ENCODE peak calls at places on chromosomes 4 and X, in six cellular contexts. One of them, this sample, is unnamed.

GRCh38 chr4:1833307-1834046 is 22.5 kb downstream of the LETM1 start:
- DNase-seq in HepG2: no peak
- DNase-seq in adipocyte: no peak
- DNase-seq in IMR-90: no peak
- DNase-seq in adrenal gland: no peak
- DNase-seq in MM.1S: no peak
- DNase-seq in this sample: no peak

GRCh38 chrX:46777971-46778810 is 19.3 kb upstream of the SLC9A7 start:
- DNase-seq in HepG2: peak; percentile 12
- DNase-seq in adipocyte: peak; percentile 51
- DNase-seq in adrenal gland: no peak
- DNase-seq in IMR-90: peak; percentile 56
- DNase-seq in MM.1S: no peak
- DNase-seq in this sample: no peak

GRCh38 chr4:99705891-99706290 is 48.3 kb upstream of the C4orf54 start:
- DNase-seq in IMR-90: no peak
- DNase-seq in adipocyte: no peak
- DNase-seq in adrenal gland: no peak
- DNase-seq in MM.1S: no peak
- DNase-seq in HepG2: no peak
- DNase-seq in this sample: no peak

GRCh38 chrX:23832750-23833149 is 49.8 kb downstream of the SAT1 start:
- DNase-seq in adrenal gland: no peak
- DNase-seq in IMR-90: no peak
- DNase-seq in adipocyte: no peak
- DNase-seq in HepG2: no peak
- DNase-seq in MM.1S: no peak
- DNase-seq in this sample: no peak

GRCh38 chrX:133742602-133743305 is 242.6 kb downstream of the GPC3 start:
- DNase-seq in IMR-90: no peak
- DNase-seq in adrenal gland: no peak
- DNase-seq in adipocyte: no peak
- DNase-seq in MM.1S: no peak
- DNase-seq in HepG2: no peak
- DNase-seq in this sample: no peak

GRCh38 chr4:122826000-122826595 is 533 bp upstream of the FGF2 start:
- DNase-seq in HepG2: no peak
- DNase-seq in MM.1S: no peak
- DNase-seq in IMR-90: peak; percentile 49
- DNase-seq in adrenal gland: no peak
- DNase-seq in adipocyte: no peak
- DNase-seq in this sample: no peak

GRCh38 chrX:79366556-79366887 is 612 bp downstream of the ITM2A start:
- DNase-seq in adrenal gland: no peak
- DNase-seq in IMR-90: no peak
- DNase-seq in MM.1S: no peak
- DNase-seq in adipocyte: no peak
- DNase-seq in HepG2: no peak
- DNase-seq in this sample: no peak

GRCh38 chrX:14934423-14934822 is 61.2 kb downstream of the MOSPD2 start:
- DNase-seq in MM.1S: no peak
- DNase-seq in IMR-90: no peak
- DNase-seq in adrenal gland: no peak
- DNase-seq in HepG2: no peak
- DNase-seq in adipocyte: no peak
- DNase-seq in this sample: no peak

GRCh38 chrX:74207539-74207938 is 96.4 kb upstream of the ZCCHC13 start:
- DNase-seq in HepG2: no peak
- DNase-seq in adipocyte: no peak
- DNase-seq in IMR-90: no peak
- DNase-seq in MM.1S: no peak
- DNase-seq in adrenal gland: no peak
- DNase-seq in this sample: no peak

GRCh38 chr4:36011381-36011780 is 232.9 kb downstream of the ARAP2 start:
- DNase-seq in HepG2: no peak
- DNase-seq in adrenal gland: no peak
- DNase-seq in IMR-90: no peak
- DNase-seq in adipocyte: no peak
- DNase-seq in MM.1S: no peak
- DNase-seq in this sample: no peak

GRCh38 chr4:73442275-73442674 is 6.3 kb downstream of the AFP start:
- DNase-seq in MM.1S: no peak
- DNase-seq in adipocyte: peak; percentile 7
- DNase-seq in adrenal gland: no peak
- DNase-seq in IMR-90: no peak
- DNase-seq in HepG2: no peak
- DNase-seq in this sample: no peak

GRCh38 chrX:133570549-133570948 is 155.3 kb upstream of the GPC4 start:
- DNase-seq in adrenal gland: no peak
- DNase-seq in adipocyte: no peak
- DNase-seq in HepG2: no peak
- DNase-seq in MM.1S: no peak
- DNase-seq in IMR-90: no peak
- DNase-seq in this sample: peak; percentile 27

GRCh38 chrX:107440187-107440586 is 9.3 kb upstream of the FRMPD3 start:
- DNase-seq in adipocyte: no peak
- DNase-seq in adrenal gland: no peak
- DNase-seq in MM.1S: no peak
- DNase-seq in IMR-90: no peak
- DNase-seq in HepG2: no peak
- DNase-seq in this sample: no peak

GRCh38 chr4:40189997-40190396 is 6.8 kb upstream of the RHOH start:
- DNase-seq in HepG2: no peak
- DNase-seq in adipocyte: no peak
- DNase-seq in MM.1S: peak; percentile 52
- DNase-seq in IMR-90: peak; percentile 11
- DNase-seq in adrenal gland: no peak
- DNase-seq in this sample: no peak
- H3K4me1 ChIP-seq in HepG2: peaks cover 63% of the 10 kb centered on the region
- H3K4me1 ChIP-seq in adipocyte: peaks cover 30% of the 10 kb centered on the region
- H3K4me1 ChIP-seq in MM.1S: peaks cover 4% of the 10 kb centered on the region
- H3K4me1 ChIP-seq in IMR-90: peaks cover 2% of the 10 kb centered on the region
- H3K4me1 ChIP-seq in adrenal gland: no peaks in the 10 kb centered on the region
- H3K4me1 ChIP-seq in this sample: peaks cover 16% of the 10 kb centered on the region

GRCh38 chr4:4778491-4779003 is 80.9 kb upstream of the MSX1 start:
- DNase-seq in adrenal gland: no peak
- DNase-seq in adipocyte: no peak
- DNase-seq in IMR-90: no peak
- DNase-seq in HepG2: no peak
- DNase-seq in MM.1S: no peak
- DNase-seq in this sample: no peak
- H3K27me3 ChIP-seq in adrenal gland: no peaks in the 10 kb centered on the region
- H3K27me3 ChIP-seq in adipocyte: no peaks in the 10 kb centered on the region
- H3K27me3 ChIP-seq in IMR-90: peaks cover 3% of the 10 kb centered on the region
- H3K27me3 ChIP-seq in HepG2: no peaks in the 10 kb centered on the region
- H3K27me3 ChIP-seq in MM.1S: no peaks in the 10 kb centered on the region
- H3K27me3 ChIP-seq in this sample: no peaks in the 10 kb centered on the region

GRCh38 chr4:15648600-15648999 is 6.6 kb downstream of the FBXL5 start:
- DNase-seq in IMR-90: no peak
- DNase-seq in adrenal gland: no peak
- DNase-seq in HepG2: no peak
- DNase-seq in MM.1S: no peak
- DNase-seq in adipocyte: no peak
- DNase-seq in this sample: no peak
- H3K4me1 ChIP-seq in IMR-90: no peaks in the 10 kb centered on the region
- H3K4me1 ChIP-seq in adrenal gland: peaks cover 82% of the 10 kb centered on the region
- H3K4me1 ChIP-seq in HepG2: peaks cover 35% of the 10 kb centered on the region
- H3K4me1 ChIP-seq in MM.1S: peaks cover 34% of the 10 kb centered on the region
- H3K4me1 ChIP-seq in adipocyte: peaks cover 49% of the 10 kb centered on the region
- H3K4me1 ChIP-seq in this sample: peaks cover 17% of the 10 kb centered on the region

GRCh38 chr4:8860892-8861575 is 10.6 kb downstream of the HMX1 start:
- DNase-seq in IMR-90: no peak
- DNase-seq in adrenal gland: no peak
- DNase-seq in HepG2: no peak
- DNase-seq in adipocyte: no peak
- DNase-seq in MM.1S: no peak
- DNase-seq in this sample: no peak
- H3K27me3 ChIP-seq in IMR-90: peaks cover 84% of the 10 kb centered on the region
- H3K27me3 ChIP-seq in adrenal gland: peaks cover 88% of the 10 kb centered on the region
- H3K27me3 ChIP-seq in HepG2: peaks cover 85% of the 10 kb centered on the region
- H3K27me3 ChIP-seq in adipocyte: peaks cover 76% of the 10 kb centered on the region
- H3K27me3 ChIP-seq in MM.1S: peaks cover 97% of the 10 kb centered on the region
- H3K27me3 ChIP-seq in this sample: peaks cover 73% of the 10 kb centered on the region

GRCh38 chrX:71577682-71578081 is 555 bp upstream of the GCNA start:
- DNase-seq in MM.1S: no peak
- DNase-seq in adrenal gland: no peak
- DNase-seq in HepG2: no peak
- DNase-seq in IMR-90: no peak
- DNase-seq in adipocyte: no peak
- DNase-seq in this sample: no peak
- H3K4me1 ChIP-seq in MM.1S: no peaks in the 10 kb centered on the region
- H3K4me1 ChIP-seq in adrenal gland: no peaks in the 10 kb centered on the region
- H3K4me1 ChIP-seq in HepG2: no peaks in the 10 kb centered on the region
- H3K4me1 ChIP-seq in IMR-90: no peaks in the 10 kb centered on the region
- H3K4me1 ChIP-seq in adipocyte: peaks cover 7% of the 10 kb centered on the region
- H3K4me1 ChIP-seq in this sample: no peaks in the 10 kb centered on the region

DNA sequence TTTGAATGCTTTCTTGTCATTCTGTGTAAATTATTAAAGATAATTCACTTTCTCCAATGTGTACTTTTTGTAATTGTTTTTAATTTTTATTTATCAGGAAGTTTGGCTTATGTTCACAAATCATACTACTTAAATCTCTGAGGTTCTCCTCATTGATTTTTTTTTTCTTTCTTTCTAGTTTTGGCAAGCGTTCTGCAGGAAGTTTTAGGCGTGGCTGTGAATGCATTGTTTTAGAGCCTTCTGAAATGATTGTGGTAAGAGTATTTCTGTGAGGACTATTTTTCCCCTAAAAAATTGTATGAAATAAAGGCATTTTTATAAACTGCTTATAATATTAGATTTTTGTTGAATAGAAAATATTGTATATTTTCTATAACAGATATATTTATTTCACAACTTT is 135.8 kb downstream of the RAPGEF2 start:
- DNase-seq in adrenal gland: no peak
- DNase-seq in MM.1S: no peak
- DNase-seq in IMR-90: no peak
- DNase-seq in HepG2: no peak
- DNase-seq in adipocyte: peak; percentile 34
- DNase-seq in this sample: peak; percentile 26
- H3K27me3 ChIP-seq in adrenal gland: no peaks in the 10 kb centered on the region
- H3K27me3 ChIP-seq in MM.1S: no peaks in the 10 kb centered on the region
- H3K27me3 ChIP-seq in IMR-90: no peaks in the 10 kb centered on the region
- H3K27me3 ChIP-seq in HepG2: no peaks in the 10 kb centered on the region
- H3K27me3 ChIP-seq in adipocyte: no peaks in the 10 kb centered on the region
- H3K27me3 ChIP-seq in this sample: no peaks in the 10 kb centered on the region

GRCh38 chrX:124215786-124216185 is 116.7 kb upstream of the TEX13D start:
- DNase-seq in adipocyte: no peak
- DNase-seq in MM.1S: no peak
- DNase-seq in IMR-90: no peak
- DNase-seq in adrenal gland: no peak
- DNase-seq in HepG2: no peak
- DNase-seq in this sample: no peak
- H3K4me1 ChIP-seq in adipocyte: peaks cover 2% of the 10 kb centered on the region
- H3K4me1 ChIP-seq in MM.1S: peaks cover 23% of the 10 kb centered on the region
- H3K4me1 ChIP-seq in IMR-90: no peaks in the 10 kb centered on the region
- H3K4me1 ChIP-seq in adrenal gland: no peaks in the 10 kb centered on the region
- H3K4me1 ChIP-seq in HepG2: peaks cover 32% of the 10 kb centered on the region
- H3K4me1 ChIP-seq in this sample: peaks cover 30% of the 10 kb centered on the region

This sample was measured in mammary epithelial cell.